ENCODE peak calls at places on chromosomes 11 and 22, in eight cellular contexts. N, W, L, P, C, O, X and S are unnamed samples.

GRCh38 chr11:60500276-60500935 is 7.8 kb downstream of the MS4A12 start:
- DNase-seq in L (no peak), W (no peak), N (no peak), X (no peak), C (no peak), O (no peak), P (no peak), S (no peak)

GRCh38 chr11:79437981-79438630 is 2.7 kb downstream of the TENM4 start:
- DNase-seq in X (peak), W (peak), P (peak), L (peak), O (no peak), C (no peak), N (no peak), S (peak)

GRCh38 chr22:19784396-19785175 is 24.0 kb downstream of the TBX1 start:
- DNase-seq in L (no peak), O (no peak), P (no peak), C (no peak), N (no peak), X (no peak), W (no peak), S (no peak)

GRCh38 chr22:44573451-44573850 is 75.4 kb upstream of the RTL6 start:
- DNase-seq in W (no peak), N (no peak), C (no peak), L (no peak), O (no peak), P (no peak), X (no peak), S (no peak)

GRCh38 chr11:122803306-122803705 is 35.0 kb upstream of the CRTAM start:
- DNase-seq in C (no peak), O (no peak), W (no peak), P (peak), N (no peak), X (no peak), L (no peak), S (no peak)

GRCh38 chr11:17413414-17414316 is 25.2 kb upstream of the KCNJ11 start:
- DNase-seq in C (no peak), L (no peak), O (no peak), W (no peak), N (no peak), X (no peak), P (no peak), S (no peak)

GRCh38 chr11:64102005-64102738 is 63.7 kb downstream of the MACROD1 start:
- DNase-seq in W (no peak), L (no peak), X (no peak), N (no peak), P (no peak), C (no peak), O (no peak), S (no peak)

GRCh38 chr11:17354070-17354924 is 2.7 kb downstream of the NCR3LG1 start:
- DNase-seq in O (peak), P (peak), L (peak), X (peak), N (no peak), C (peak), W (no peak), S (peak)

GRCh38 chr11:67374571-67375276 is 1.3 kb upstream of the CLCF1 start:
- DNase-seq in W (no peak), P (no peak), O (no peak), X (no peak), N (no peak), L (peak), C (no peak), S (no peak)

GRCh38 chr22:42856179-42856864 is 751 bp downstream of the ARFGAP3 start:
- DNase-seq in O (peak), X (peak), C (no peak), L (no peak), N (peak), P (peak), W (peak), S (no peak)

GRCh38 chr11:41413843-41414242 is 45.6 kb downstream of the LRRC4C start:
- DNase-seq in W (peak), O (no peak), P (no peak), C (no peak), X (no peak), N (no peak), L (no peak), S (no peak)

GRCh38 chr22:18114495-18114894 is 3.9 kb downstream of the TUBA8 start:
- DNase-seq in L (no peak), W (no peak), C (no peak), P (no peak), X (no peak), N (no peak), O (no peak), S (no peak)

GRCh38 chr22:26330971-26331625 is 98.0 kb upstream of the ASPHD2 start:
- DNase-seq in L (no peak), C (peak), W (no peak), X (peak), O (peak), N (no peak), P (peak), S (peak)

GRCh38 chr11:119024430-119025098 is 6.0 kb downstream of the TRAPPC4 start:
- DNase-seq in N (no peak), W (no peak), C (no peak), P (no peak), L (no peak), X (no peak), O (no peak), S (no peak)

GRCh38 chr11:128937480-128937879 is 5.2 kb downstream of the TP53AIP1 start:
- DNase-seq in W (no peak), X (no peak), C (no peak), N (no peak), L (no peak), O (no peak), P (no peak), S (peak)

GRCh38 chr11:114190630-114191029 is 105.6 kb upstream of the NNMT start:
- DNase-seq in L (no peak), W (no peak), N (no peak), O (no peak), C (no peak), X (no peak), P (no peak), S (no peak)

GRCh38 chr11:33291004-33291777 is 34.0 kb downstream of the HIPK3 start:
- DNase-seq in W (peak), C (no peak), L (no peak), O (no peak), P (no peak), X (peak), N (no peak), S (no peak)

GRCh38 chr11:106473089-106473722 is 395.7 kb downstream of the AASDHPPT start:
- DNase-seq in P (peak), X (no peak), L (no peak), W (no peak), O (no peak), C (no peak), N (no peak), S (no peak)

GRCh38 chr11:64140101-64140500 is 25.8 kb downstream of the MACROD1 start:
- DNase-seq in C (no peak), O (no peak), N (no peak), W (no peak), L (no peak), X (no peak), P (no peak), S (no peak)

GRCh38 chr11:59866397-59866796 is at the start of gene TCN1:
- DNase-seq in C (no peak), P (no peak), O (no peak), X (no peak), N (no peak), L (no peak), W (no peak), S (no peak)

GRCh38 chr22:49046546-49047305 is 780.9 kb downstream of the BRD1 start:
- DNase-seq in P (no peak), W (no peak), O (peak), X (peak), N (no peak), L (no peak), C (peak), S (peak)

GRCh38 chr11:57475191-57475590 is 14.9 kb downstream of the RTN4RL2 start:
- DNase-seq in N (no peak), O (no peak), P (no peak), L (no peak), X (no peak), C (no peak), W (no peak), S (no peak)

GRCh38 chr11:93740031-93740801 is 1.1 kb downstream of the TAF1D start:
- DNase-seq in O (no peak), X (peak), L (no peak), N (no peak), C (no peak), W (peak), P (peak), S (peak)

GRCh38 chr22:37560682-37561208 is 465 bp downstream of the CDC42EP1 start:
- DNase-seq in O (no peak), X (no peak), P (peak), C (no peak), N (peak), L (peak), W (no peak), S (no peak)

GRCh38 chr11:6319879-6320410 is 356 bp downstream of the CAVIN3 start:
- DNase-seq in P (peak), O (peak), L (peak), W (peak), N (peak), C (peak), X (peak), S (no peak)

GRCh38 chr11:91244921-91245320 is 979.7 kb upstream of the FAT3 start:
- DNase-seq in C (no peak), L (no peak), W (no peak), P (no peak), N (no peak), X (no peak), O (no peak), S (no peak)

GRCh38 chr11:127651888-127652221 is 651.3 kb upstream of the KIRREL3 start:
- DNase-seq in N (no peak), O (no peak), X (no peak), L (no peak), P (no peak), C (no peak), W (no peak), S (no peak)

GRCh38 chr22:19346677-19347265 is 55.3 kb upstream of the CLTCL1 start:
- DNase-seq in N (no peak), X (no peak), O (no peak), L (no peak), C (no peak), P (no peak), W (no peak), S (no peak)

GRCh38 chr11:110409174-110409573 is 20.6 kb upstream of the FDX1 start:
- DNase-seq in O (no peak), L (peak), N (no peak), X (no peak), W (no peak), P (peak), C (no peak), S (no peak)

GRCh38 chr11:724063-724732 is 18.2 kb downstream of the EPS8L2 start:
- DNase-seq in L (peak), P (no peak), O (no peak), C (no peak), N (no peak), W (no peak), X (no peak), S (peak)

GRCh38 chr11:65588199-65589054 is 7.2 kb downstream of the KCNK7 start:
- DNase-seq in O (peak), W (peak), L (no peak), C (peak), P (peak), N (peak), X (peak), S (peak)

GRCh38 chr11:128929468-128929867 is 13.2 kb downstream of the TP53AIP1 start:
- DNase-seq in P (no peak), X (no peak), C (no peak), N (no peak), L (no peak), W (no peak), O (no peak), S (no peak)

GRCh38 chr11:102560555-102561011 is 30.0 kb upstream of the MMP7 start:
- DNase-seq in X (no peak), W (peak), O (no peak), P (peak), C (no peak), L (peak), N (no peak), S (no peak)

GRCh38 chr11:37504925-37505324 is 906.9 kb upstream of the RAG2 start:
- DNase-seq in P (no peak), N (no peak), X (no peak), W (no peak), C (no peak), L (no peak), O (no peak), S (no peak)